ENCODE peak calls at places on chromosomes 2 and 18, in ten cellular contexts. One of them, this sample, is unnamed.

GRCh38 chr18:42706618-42707017 is 408.9 kb downstream of the RIT2 start:
- DNase-seq in kidney: peak; percentile 38
- DNase-seq in upper lobe of right lung: no peak
- DNase-seq in CD8-positive, alpha-beta T cell: no peak
- DNase-seq in psoas muscle: no peak
- DNase-seq in Karpas-422: no peak
- DNase-seq in CD8-positive, alpha-beta memory T cell: no peak
- DNase-seq in transverse colon: peak; percentile 7
- DNase-seq in heart right ventricle: no peak
- DNase-seq in suprapubic skin: peak; percentile 59
- DNase-seq in this sample: no peak

GRCh38 chr18:77481541-77481940 is 231.9 kb downstream of the GALR1 start:
- DNase-seq in kidney: no peak
- DNase-seq in upper lobe of right lung: no peak
- DNase-seq in CD8-positive, alpha-beta T cell: no peak
- DNase-seq in psoas muscle: no peak
- DNase-seq in Karpas-422: no peak
- DNase-seq in CD8-positive, alpha-beta memory T cell: no peak
- DNase-seq in transverse colon: no peak
- DNase-seq in heart right ventricle: no peak
- DNase-seq in suprapubic skin: no peak
- DNase-seq in this sample: no peak

GRCh38 chr2:227703280-227703732 is 14.5 kb downstream of the SLC19A3 start:
- DNase-seq in kidney: no peak
- DNase-seq in upper lobe of right lung: no peak
- DNase-seq in CD8-positive, alpha-beta T cell: no peak
- DNase-seq in psoas muscle: no peak
- DNase-seq in Karpas-422: no peak
- DNase-seq in CD8-positive, alpha-beta memory T cell: no peak
- DNase-seq in transverse colon: no peak
- DNase-seq in heart right ventricle: no peak
- DNase-seq in suprapubic skin: no peak
- DNase-seq in this sample: no peak

GRCh38 chr18:61635901-61636528 is 256.8 kb downstream of the RNF152 start:
- DNase-seq in kidney: peak; percentile 89
- DNase-seq in upper lobe of right lung: peak; percentile 59
- DNase-seq in CD8-positive, alpha-beta T cell: no peak
- DNase-seq in psoas muscle: no peak
- DNase-seq in Karpas-422: peak; percentile 85
- DNase-seq in CD8-positive, alpha-beta memory T cell: no peak
- DNase-seq in transverse colon: peak; percentile 86
- DNase-seq in heart right ventricle: peak; percentile 32
- DNase-seq in suprapubic skin: peak; percentile 66
- DNase-seq in this sample: peak; percentile 34

GRCh38 chr2:113178891-113179290 is 5.1 kb downstream of the PSD4 start:
- DNase-seq in kidney: peak; percentile 15
- DNase-seq in upper lobe of right lung: no peak
- DNase-seq in CD8-positive, alpha-beta T cell: peak; percentile 64
- DNase-seq in psoas muscle: no peak
- DNase-seq in Karpas-422: no peak
- DNase-seq in CD8-positive, alpha-beta memory T cell: no peak
- DNase-seq in transverse colon: no peak
- DNase-seq in heart right ventricle: no peak
- DNase-seq in suprapubic skin: peak; percentile 39
- DNase-seq in this sample: no peak

GRCh38 chr2:15939556-15939853 is 845 bp upstream of the MYCN start:
- DNase-seq in kidney: peak; percentile 85
- DNase-seq in upper lobe of right lung: peak; percentile 84
- DNase-seq in CD8-positive, alpha-beta T cell: no peak
- DNase-seq in psoas muscle: peak; percentile 80
- DNase-seq in Karpas-422: no peak
- DNase-seq in CD8-positive, alpha-beta memory T cell: no peak
- DNase-seq in transverse colon: peak; percentile 66
- DNase-seq in heart right ventricle: peak; percentile 74
- DNase-seq in suprapubic skin: no peak
- DNase-seq in this sample: peak; percentile 75

GRCh38 chr2:9250498-9251153 is 44.0 kb downstream of the ASAP2 start:
- DNase-seq in kidney: no peak
- DNase-seq in upper lobe of right lung: no peak
- DNase-seq in CD8-positive, alpha-beta T cell: no peak
- DNase-seq in psoas muscle: no peak
- DNase-seq in Karpas-422: no peak
- DNase-seq in CD8-positive, alpha-beta memory T cell: no peak
- DNase-seq in transverse colon: no peak
- DNase-seq in heart right ventricle: no peak
- DNase-seq in suprapubic skin: no peak
- DNase-seq in this sample: no peak

GRCh38 chr18:39414009-39414700 is 1848.6 kb upstream of the CELF4 start:
- DNase-seq in kidney: no peak
- DNase-seq in upper lobe of right lung: no peak
- DNase-seq in CD8-positive, alpha-beta T cell: no peak
- DNase-seq in psoas muscle: no peak
- DNase-seq in Karpas-422: no peak
- DNase-seq in CD8-positive, alpha-beta memory T cell: no peak
- DNase-seq in transverse colon: no peak
- DNase-seq in heart right ventricle: no peak
- DNase-seq in suprapubic skin: no peak
- DNase-seq in this sample: no peak

GRCh38 chr2:3692375-3692774 is 11.0 kb upstream of the DCDC2C start:
- DNase-seq in kidney: no peak
- DNase-seq in upper lobe of right lung: no peak
- DNase-seq in CD8-positive, alpha-beta T cell: no peak
- DNase-seq in psoas muscle: no peak
- DNase-seq in Karpas-422: peak; percentile 78
- DNase-seq in CD8-positive, alpha-beta memory T cell: no peak
- DNase-seq in transverse colon: no peak
- DNase-seq in heart right ventricle: no peak
- DNase-seq in suprapubic skin: no peak
- DNase-seq in this sample: no peak

GRCh38 chr2:222797308-222797707 is 63.5 kb upstream of the ACSL3 start:
- DNase-seq in kidney: no peak
- DNase-seq in upper lobe of right lung: no peak
- DNase-seq in CD8-positive, alpha-beta T cell: no peak
- DNase-seq in psoas muscle: no peak
- DNase-seq in Karpas-422: peak; percentile 67
- DNase-seq in CD8-positive, alpha-beta memory T cell: no peak
- DNase-seq in transverse colon: no peak
- DNase-seq in heart right ventricle: no peak
- DNase-seq in suprapubic skin: no peak
- DNase-seq in this sample: no peak

GRCh38 chr18:8607776-8608682 is 1.2 kb upstream of the RAB12 start:
- DNase-seq in kidney: no peak
- DNase-seq in upper lobe of right lung: no peak
- DNase-seq in CD8-positive, alpha-beta T cell: no peak
- DNase-seq in psoas muscle: no peak
- DNase-seq in Karpas-422: peak; percentile 56
- DNase-seq in CD8-positive, alpha-beta memory T cell: no peak
- DNase-seq in transverse colon: no peak
- DNase-seq in heart right ventricle: no peak
- DNase-seq in suprapubic skin: no peak
- DNase-seq in this sample: no peak

GRCh38 chr2:147083661-147084060 is 761.2 kb upstream of the ACVR2A start:
- DNase-seq in kidney: no peak
- DNase-seq in upper lobe of right lung: no peak
- DNase-seq in CD8-positive, alpha-beta T cell: no peak
- DNase-seq in psoas muscle: no peak
- DNase-seq in Karpas-422: no peak
- DNase-seq in CD8-positive, alpha-beta memory T cell: no peak
- DNase-seq in transverse colon: no peak
- DNase-seq in heart right ventricle: no peak
- DNase-seq in suprapubic skin: no peak
- DNase-seq in this sample: no peak

GRCh38 chr2:197803033-197803444 is 1.4 kb upstream of the PLCL1 start:
- DNase-seq in kidney: no peak
- DNase-seq in upper lobe of right lung: no peak
- DNase-seq in CD8-positive, alpha-beta T cell: no peak
- DNase-seq in psoas muscle: no peak
- DNase-seq in Karpas-422: peak; percentile 78
- DNase-seq in CD8-positive, alpha-beta memory T cell: no peak
- DNase-seq in transverse colon: no peak
- DNase-seq in heart right ventricle: no peak
- DNase-seq in suprapubic skin: no peak
- DNase-seq in this sample: no peak

GRCh38 chr2:2581331-2582159 is 250.5 kb upstream of the MYT1L start:
- DNase-seq in kidney: no peak
- DNase-seq in upper lobe of right lung: no peak
- DNase-seq in CD8-positive, alpha-beta T cell: no peak
- DNase-seq in psoas muscle: peak; percentile 30
- DNase-seq in Karpas-422: no peak
- DNase-seq in CD8-positive, alpha-beta memory T cell: no peak
- DNase-seq in transverse colon: no peak
- DNase-seq in heart right ventricle: no peak
- DNase-seq in suprapubic skin: no peak
- DNase-seq in this sample: no peak

GRCh38 chr2:139142252-139142651 is 362.1 kb upstream of the NXPH2 start:
- DNase-seq in kidney: no peak
- DNase-seq in upper lobe of right lung: no peak
- DNase-seq in CD8-positive, alpha-beta T cell: no peak
- DNase-seq in psoas muscle: no peak
- DNase-seq in Karpas-422: peak; percentile 49
- DNase-seq in CD8-positive, alpha-beta memory T cell: no peak
- DNase-seq in transverse colon: no peak
- DNase-seq in heart right ventricle: no peak
- DNase-seq in suprapubic skin: no peak
- DNase-seq in this sample: no peak

GRCh38 chr2:219498280-219499057 is at the start of gene GMPPA:
- DNase-seq in kidney: peak; percentile 98
- DNase-seq in upper lobe of right lung: peak; percentile 97
- DNase-seq in CD8-positive, alpha-beta T cell: peak; percentile 93
- DNase-seq in psoas muscle: peak; percentile 97
- DNase-seq in Karpas-422: peak; percentile 98
- DNase-seq in CD8-positive, alpha-beta memory T cell: peak; percentile 88
- DNase-seq in transverse colon: peak; percentile 98
- DNase-seq in heart right ventricle: peak; percentile 94
- DNase-seq in suprapubic skin: peak; percentile 98
- DNase-seq in this sample: peak; percentile 97

GRCh38 chr2:219499058-219499307 is 292 bp downstream of the GMPPA start:
- DNase-seq in kidney: no peak
- DNase-seq in upper lobe of right lung: no peak
- DNase-seq in CD8-positive, alpha-beta T cell: no peak
- DNase-seq in psoas muscle: no peak
- DNase-seq in Karpas-422: no peak
- DNase-seq in CD8-positive, alpha-beta memory T cell: no peak
- DNase-seq in transverse colon: no peak
- DNase-seq in heart right ventricle: no peak
- DNase-seq in suprapubic skin: no peak
- DNase-seq in this sample: no peak

GRCh38 chr2:219499555-219499954 is 864 bp downstream of the GMPPA start:
- DNase-seq in kidney: no peak
- DNase-seq in upper lobe of right lung: no peak
- DNase-seq in CD8-positive, alpha-beta T cell: no peak
- DNase-seq in psoas muscle: no peak
- DNase-seq in Karpas-422: no peak
- DNase-seq in CD8-positive, alpha-beta memory T cell: no peak
- DNase-seq in transverse colon: no peak
- DNase-seq in heart right ventricle: no peak
- DNase-seq in suprapubic skin: no peak
- DNase-seq in this sample: no peak

GRCh38 chr2:219501441-219501840 is 2.8 kb downstream of the GMPPA start:
- DNase-seq in kidney: no peak
- DNase-seq in upper lobe of right lung: no peak
- DNase-seq in CD8-positive, alpha-beta T cell: no peak
- DNase-seq in psoas muscle: no peak
- DNase-seq in Karpas-422: no peak
- DNase-seq in CD8-positive, alpha-beta memory T cell: no peak
- DNase-seq in transverse colon: no peak
- DNase-seq in heart right ventricle: no peak
- DNase-seq in suprapubic skin: no peak
- DNase-seq in this sample: no peak

DNA sequence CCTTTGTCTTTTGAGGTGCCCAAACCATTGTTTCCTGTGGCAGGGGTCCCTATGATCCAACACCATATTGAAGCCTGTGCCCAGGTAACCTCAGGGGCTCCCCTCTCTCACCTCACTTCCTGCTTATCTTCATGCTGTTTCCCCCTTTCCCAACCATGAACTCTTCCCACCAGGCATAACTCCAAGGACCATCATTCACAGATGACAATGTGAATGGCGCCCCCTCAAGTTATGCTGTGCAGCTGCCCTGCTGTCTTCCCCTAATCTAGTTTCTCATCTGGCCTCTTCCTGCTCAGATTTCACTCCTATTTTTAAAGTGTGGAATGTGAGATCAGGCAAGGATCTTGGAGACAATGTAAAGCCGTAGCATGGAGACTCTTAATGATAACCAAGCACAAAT is 1.4 kb downstream of the GMPPA start:
- DNase-seq in kidney: no peak
- DNase-seq in upper lobe of right lung: no peak
- DNase-seq in CD8-positive, alpha-beta T cell: no peak
- DNase-seq in psoas muscle: no peak
- DNase-seq in Karpas-422: no peak
- DNase-seq in CD8-positive, alpha-beta memory T cell: no peak
- DNase-seq in transverse colon: no peak
- DNase-seq in heart right ventricle: no peak
- DNase-seq in suprapubic skin: no peak
- DNase-seq in this sample: no peak
- H3K4me3 ChIP-seq in kidney: no peak overlapping the region
- H3K4me3 ChIP-seq in upper lobe of right lung: no peak overlapping the region
- H3K4me3 ChIP-seq in CD8-positive, alpha-beta T cell: no peak overlapping the region
- H3K4me3 ChIP-seq in psoas muscle: no peak overlapping the region
- H3K4me3 ChIP-seq in Karpas-422: peak overlapping the region; percentile 73
- H3K4me3 ChIP-seq in CD8-positive, alpha-beta memory T cell: no peak overlapping the region
- H3K4me3 ChIP-seq in transverse colon: no peak overlapping the region
- H3K4me3 ChIP-seq in heart right ventricle: no peak overlapping the region
- H3K4me3 ChIP-seq in suprapubic skin: no peak overlapping the region
- H3K4me3 ChIP-seq in this sample: no peak overlapping the region

GRCh38 chr2:60441791-60442190 is 111.7 kb downstream of the BCL11A start:
- DNase-seq in kidney: no peak
- DNase-seq in upper lobe of right lung: no peak
- DNase-seq in CD8-positive, alpha-beta T cell: no peak
- DNase-seq in psoas muscle: no peak
- DNase-seq in Karpas-422: no peak
- DNase-seq in CD8-positive, alpha-beta memory T cell: no peak
- DNase-seq in transverse colon: no peak
- DNase-seq in heart right ventricle: no peak
- DNase-seq in suprapubic skin: no peak
- DNase-seq in this sample: no peak
- H3K4me1 ChIP-seq in kidney: no peaks in the 10 kb centered on the region
- H3K4me1 ChIP-seq in upper lobe of right lung: no peaks in the 10 kb centered on the region
- H3K4me1 ChIP-seq in CD8-positive, alpha-beta T cell: no peaks in the 10 kb centered on the region
- H3K4me1 ChIP-seq in psoas muscle: peaks cover 6% of the 10 kb centered on the region
- H3K4me1 ChIP-seq in Karpas-422: peaks cover 70% of the 10 kb centered on the region
- H3K4me1 ChIP-seq in CD8-positive, alpha-beta memory T cell: no peaks in the 10 kb centered on the region
- H3K4me1 ChIP-seq in transverse colon: no peaks in the 10 kb centered on the region
- H3K4me1 ChIP-seq in heart right ventricle: peaks cover 14% of the 10 kb centered on the region
- H3K4me1 ChIP-seq in suprapubic skin: peaks cover 23% of the 10 kb centered on the region
- H3K4me1 ChIP-seq in this sample: no peaks in the 10 kb centered on the region

GRCh38 chr2:41598161-41598894 is 449.5 kb upstream of the PKDCC start:
- DNase-seq in kidney: peak; percentile 46
- DNase-seq in upper lobe of right lung: no peak
- DNase-seq in CD8-positive, alpha-beta T cell: no peak
- DNase-seq in psoas muscle: no peak
- DNase-seq in Karpas-422: no peak
- DNase-seq in CD8-positive, alpha-beta memory T cell: no peak
- DNase-seq in transverse colon: no peak
- DNase-seq in heart right ventricle: no peak
- DNase-seq in suprapubic skin: no peak
- DNase-seq in this sample: no peak
- H3K4me3 ChIP-seq in kidney: no peak overlapping the region
- H3K4me3 ChIP-seq in upper lobe of right lung: no peak overlapping the region
- H3K4me3 ChIP-seq in CD8-positive, alpha-beta T cell: no peak overlapping the region
- H3K4me3 ChIP-seq in psoas muscle: no peak overlapping the region
- H3K4me3 ChIP-seq in Karpas-422: no peak overlapping the region
- H3K4me3 ChIP-seq in CD8-positive, alpha-beta memory T cell: no peak overlapping the region
- H3K4me3 ChIP-seq in transverse colon: no peak overlapping the region
- H3K4me3 ChIP-seq in heart right ventricle: no peak overlapping the region
- H3K4me3 ChIP-seq in suprapubic skin: no peak overlapping the region
- H3K4me3 ChIP-seq in this sample: no peak overlapping the region

GRCh38 chr18:46622451-46622850 is 34.6 kb downstream of the LOXHD1 start:
- DNase-seq in kidney: no peak
- DNase-seq in upper lobe of right lung: no peak
- DNase-seq in CD8-positive, alpha-beta T cell: no peak
- DNase-seq in psoas muscle: no peak
- DNase-seq in Karpas-422: no peak
- DNase-seq in CD8-positive, alpha-beta memory T cell: no peak
- DNase-seq in transverse colon: no peak
- DNase-seq in heart right ventricle: no peak
- DNase-seq in suprapubic skin: no peak
- DNase-seq in this sample: no peak
- H3K4me1 ChIP-seq in kidney: peaks cover 3% of the 10 kb centered on the region
- H3K4me1 ChIP-seq in upper lobe of right lung: no peaks in the 10 kb centered on the region
- H3K4me1 ChIP-seq in CD8-positive, alpha-beta T cell: peaks cover 35% of the 10 kb centered on the region
- H3K4me1 ChIP-seq in psoas muscle: no peaks in the 10 kb centered on the region
- H3K4me1 ChIP-seq in Karpas-422: no peaks in the 10 kb centered on the region
- H3K4me1 ChIP-seq in CD8-positive, alpha-beta memory T cell: peaks cover 25% of the 10 kb centered on the region
- H3K4me1 ChIP-seq in transverse colon: no peaks in the 10 kb centered on the region
- H3K4me1 ChIP-seq in heart right ventricle: peaks cover 11% of the 10 kb centered on the region
- H3K4me1 ChIP-seq in suprapubic skin: peaks cover 8% of the 10 kb centered on the region
- H3K4me1 ChIP-seq in this sample: no peaks in the 10 kb centered on the region

This sample was measured in right lobe of liver.